ENCODE peak calls at places on chromosomes 13 and 19, in five cellular contexts. G is HepG2, K is K562, M is HCT116, A is GM12878. Y is an unnamed sample.

GRCh38 chr13:99310382-99311031 is 3.3 kb upstream of the GPR183 start:
- DNase-seq in G (no peak), K (no peak), M (no peak), A (no peak), Y (no peak)

GRCh38 chr19:1102407-1103106 is 1.2 kb upstream of the GPX4 start:
- DNase-seq in M (peak; percentile 95), A (peak; percentile 93), G (peak; percentile 91), K (no peak), Y (no peak)

GRCh38 chr13:80121038-80121437 is 219.9 kb downstream of the SPRY2 start:
- DNase-seq in G (no peak), M (no peak), A (no peak), K (no peak), Y (no peak)

GRCh38 chr19:1266818-1267440 is 2.2 kb upstream of the CIRBP start:
- DNase-seq in K (peak; percentile 71), A (no peak), M (no peak), G (no peak), Y (no peak)

GRCh38 chr13:24286624-24287023 is 22.8 kb upstream of the C1QTNF9 start:
- DNase-seq in A (no peak), M (no peak), G (no peak), K (no peak), Y (no peak)

GRCh38 chr19:336067-336614 is 8.5 kb downstream of the MIER2 start:
- DNase-seq in K (no peak), A (no peak), M (no peak), G (no peak), Y (no peak)

GRCh38 chr13:43879323-43880181 is at the start of the genes CCDC122 and LACC1:
- DNase-seq in G (peak; percentile 38), A (no peak), M (no peak), K (no peak), Y (no peak)

GRCh38 chr13:107977175-107977574 is 238.2 kb downstream of the LIG4 start:
- DNase-seq in M (no peak), G (no peak), A (no peak), K (no peak), Y (no peak)

GRCh38 chr13:50012396-50013169 is 2.7 kb upstream of the KCNRG start:
- DNase-seq in G (no peak), A (no peak), K (no peak), M (no peak), Y (no peak)

GRCh38 chr19:33805840-33806433 is 9.3 kb downstream of the KCTD15 start:
- DNase-seq in G (no peak), M (no peak), K (no peak), A (no peak), Y (no peak)

GRCh38 chr19:50794778-50795664 is 4.8 kb downstream of the ACP4 start:
- DNase-seq in M (no peak), K (peak; percentile 61), G (no peak), A (no peak), Y (peak; percentile 79)

GRCh38 chr13:111558700-111559088 is 238.3 kb downstream of the TEX29 start:
- DNase-seq in G (no peak), M (no peak), K (no peak), A (no peak), Y (no peak)

GRCh38 chr19:932647-933552 is 7.1 kb downstream of the ARID3A start:
- DNase-seq in M (no peak), G (no peak), K (no peak), A (no peak), Y (peak; percentile 56)

GRCh38 chr13:23657056-23657455 is 86.8 kb downstream of the TNFRSF19 start:
- DNase-seq in G (no peak), M (no peak), A (no peak), K (no peak), Y (no peak)

GRCh38 chr13:114107686-114108081 is 24.7 kb downstream of the RASA3 start:
- DNase-seq in M (no peak), A (no peak), K (no peak), G (no peak), Y (no peak)

GRCh38 chr13:33033361-33033812 is 17.2 kb downstream of the KL start:
- DNase-seq in G (no peak), K (no peak), M (no peak), A (no peak), Y (no peak)

GRCh38 chr19:14890616-14891379 is 4.9 kb upstream of the OR7A17 start:
- DNase-seq in K (peak; percentile 58), A (no peak), G (no peak), M (no peak), Y (no peak)

GRCh38 chr19:36547001-36547732 is 19.1 kb upstream of the ZNF260 start:
- DNase-seq in K (no peak), M (no peak), G (no peak), A (no peak), Y (no peak)

GRCh38 chr13:63864171-63864902 is 2448.7 kb upstream of the PCDH20 start:
- DNase-seq in K (no peak), G (no peak), A (no peak), M (no peak), Y (no peak)

GRCh38 chr19:10850631-10851030 is 2.4 kb downstream of the C19orf38 start:
- DNase-seq in K (no peak), G (no peak), M (no peak), A (no peak), Y (no peak)

GRCh38 chr19:10852098-10852800 is 4.0 kb downstream of the C19orf38 start:
- DNase-seq in A (no peak), K (no peak), M (no peak), G (peak; percentile 63), Y (no peak)

GRCh38 chr19:10852941-10853340 is 4.7 kb downstream of the C19orf38 start:
- DNase-seq in A (no peak), M (no peak), G (no peak), K (no peak), Y (no peak)

GRCh38 chr19:10846500-10847202 is 1.6 kb upstream of the C19orf38 start:
- DNase-seq in G (no peak), K (no peak), A (no peak), M (no peak), Y (no peak)

DNA sequence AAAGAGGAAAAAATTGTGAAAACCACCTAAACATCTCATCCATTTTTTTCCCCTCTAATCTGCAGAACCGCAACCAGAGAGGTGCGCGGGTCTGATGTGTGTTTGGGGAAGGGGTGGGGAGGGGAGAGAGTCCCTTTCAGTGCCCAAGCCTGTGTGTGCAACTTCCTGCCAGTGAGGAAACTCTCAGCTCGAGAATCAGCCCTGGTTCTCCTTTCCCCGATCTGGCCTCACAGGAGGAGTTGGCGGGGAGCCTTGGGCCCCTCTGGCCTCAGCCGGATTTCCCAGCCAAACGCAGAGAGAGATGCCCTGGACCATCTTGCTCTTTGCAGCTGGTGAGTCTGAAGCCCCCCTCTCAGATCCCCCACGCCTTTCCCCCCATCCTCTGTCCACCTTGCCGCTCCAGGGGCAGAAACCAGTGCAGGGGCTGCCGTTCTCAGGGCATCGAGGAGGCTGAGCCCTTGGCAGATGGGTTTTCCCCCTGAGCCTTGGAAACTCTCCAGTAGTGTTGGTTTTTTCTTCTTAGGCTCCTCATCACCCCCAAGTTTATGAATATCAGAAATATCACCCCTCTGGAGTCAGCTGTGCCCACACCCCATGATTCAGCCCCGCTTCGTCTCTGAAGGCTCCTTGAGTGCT is at the start of gene C19orf38:
- DNase-seq in G (no peak), M (no peak), A (no peak), K (no peak), Y (no peak)
- TF ChIP-seq SRF in G (no peak), M (no peak), A (no peak), K (no peak), Y (no peak)

GRCh38 chr19:48064509-48064908 is 20.6 kb upstream of the CABP5 start:
- DNase-seq in A (no peak), K (no peak), M (no peak), G (no peak), Y (no peak)
- TF ChIP-seq SRF in A (no peak), K (no peak), M (no peak), G (no peak), Y (no peak)

GRCh38 chr19:32675720-32676185 is at the start of gene RGS9BP:
- DNase-seq in M (no peak), A (no peak), K (peak; percentile 61), G (peak; percentile 36), Y (no peak)

GRCh38 chr19:32673573-32673972 is 1.4 kb downstream of the ANKRD27 start:
- DNase-seq in K (no peak), G (no peak), A (no peak), M (no peak), Y (no peak)

GRCh38 chr19:32676186-32676894 is 692 bp downstream of the RGS9BP start:
- DNase-seq in A (no peak), M (no peak), G (no peak), K (no peak), Y (peak; percentile 67)

GRCh38 chr19:32674959-32675719 is at the start of gene ANKRD27:
- DNase-seq in G (peak; percentile 96), M (peak; percentile 95), K (peak; percentile 99), A (peak; percentile 88), Y (peak; percentile 99)

GRCh38 chr19:32674153-32674958 is 624 bp downstream of the ANKRD27 start:
- DNase-seq in A (no peak), M (no peak), G (no peak), K (no peak), Y (no peak)
- TF ChIP-seq SRF in A (no peak), M (no peak), G (no peak), K (no peak), Y (no peak)

DNA sequence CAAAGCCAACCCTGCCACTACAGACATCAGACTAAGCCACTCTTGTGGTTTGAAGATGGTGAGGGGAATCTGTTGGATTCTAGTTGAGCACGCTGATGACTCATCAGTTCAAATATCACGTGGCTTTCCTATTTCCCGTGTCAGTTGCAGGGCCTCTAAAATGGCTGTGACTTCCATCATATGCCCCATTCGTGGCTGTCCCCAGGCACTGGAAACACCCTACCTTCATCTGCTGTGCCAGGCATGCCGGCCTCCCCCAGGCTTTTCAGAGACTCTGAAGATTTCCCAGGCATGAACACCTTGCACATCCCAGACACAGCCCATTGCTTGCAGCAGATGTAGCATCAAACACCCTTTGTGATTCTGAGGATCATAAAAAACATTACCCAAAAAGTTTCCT is 659.9 kb downstream of the UQCRFS1 start:
- DNase-seq in G (no peak), A (no peak), M (no peak), K (peak; percentile 46), Y (no peak)
- TF ChIP-seq SRF in G (no peak), A (no peak), M (no peak), K (no peak), Y (no peak)

GRCh38 chr13:38900188-38900587 is 90.4 kb downstream of the STOML3 start:
- DNase-seq in G (no peak), A (no peak), M (no peak), K (peak; percentile 7), Y (no peak)
- TF ChIP-seq SRF in G (no peak), A (no peak), M (no peak), K (no peak), Y (no peak)

DNA sequence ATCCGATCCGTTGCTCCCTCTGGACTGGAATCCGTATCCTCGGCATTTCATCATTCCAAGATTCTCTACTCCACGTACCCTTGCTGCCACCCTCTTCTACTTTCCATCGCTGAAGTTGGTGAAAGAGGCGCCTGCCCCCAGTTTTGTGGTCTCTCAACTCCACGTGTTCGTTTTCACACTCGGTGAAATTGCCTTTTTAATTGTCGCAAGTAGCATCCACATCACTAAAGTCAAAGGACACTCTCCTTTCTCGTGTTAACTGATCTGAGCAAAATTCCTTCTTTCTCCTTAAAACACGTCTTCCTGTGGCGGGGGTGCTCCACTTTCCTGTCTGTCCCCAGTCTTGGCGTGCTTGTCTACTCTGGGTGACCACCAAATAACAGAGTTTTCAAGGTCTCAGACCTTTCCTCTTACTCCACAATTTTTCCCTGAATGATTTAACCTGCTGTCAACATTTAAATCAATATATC is 1.1 kb upstream of the TMTC4 start:
- DNase-seq in M (no peak), K (no peak), G (no peak), A (no peak), Y (no peak)
- TF ChIP-seq SRF in M (no peak), K (no peak), G (no peak), A (no peak), Y (no peak)

Y was measured in H1.